ENCODE peak calls at places on chromosomes 13 and 19, in four cellular contexts. C, T, J and X are unnamed samples. For H3K4me1, the result is how much of the 10 kb centered on the place peaks cover.

GRCh38 chr13:98022210-98022609 is 68.7 kb downstream of the IPO5 start:
- DNase-seq in C (no peak), T (peak), J (no peak), X (no peak)

GRCh38 chr13:65597839-65598818 is 1632.0 kb downstream of the PCDH9 start:
- DNase-seq in C (no peak), T (peak), J (no peak), X (no peak)

GRCh38 chr13:18212873-18213272 is 968.8 kb downstream of the TUBA3C start:
- DNase-seq in C (no peak), T (peak), J (peak), X (peak)

GRCh38 chr13:42409061-42409460 is 137.1 kb downstream of the AKAP11 start:
- DNase-seq in C (no peak), T (no peak), J (no peak), X (no peak)

GRCh38 chr19:11306337-11306736 is 10.4 kb downstream of the TSPAN16 start:
- DNase-seq in C (no peak), T (no peak), J (no peak), X (peak)

GRCh38 chr13:113493315-113493951 is 2.9 kb upstream of the DCUN1D2 start:
- DNase-seq in C (no peak), T (peak), J (no peak), X (no peak)

GRCh38 chr19:1431759-1432506 is 6.3 kb upstream of the RPS15 start:
- DNase-seq in C (no peak), T (no peak), J (no peak), X (no peak)

GRCh38 chr19:55118401-55118991 is 1.1 kb upstream of the PPP1R12C start:
- DNase-seq in C (peak), T (peak), J (peak), X (peak)

GRCh38 chr19:1853295-1854031 is 5.2 kb upstream of the REXO1 start:
- DNase-seq in C (peak), T (peak), J (peak), X (peak)

GRCh38 chr13:34913040-34913439 is 29.0 kb upstream of the NBEA start:
- DNase-seq in C (no peak), T (peak), J (no peak), X (no peak)

GRCh38 chr13:20127563-20128458 is 33.0 kb downstream of the GJA3 start:
- DNase-seq in C (peak), T (peak), J (peak), X (peak)

GRCh38 chr19:3463959-3464796 is 16.1 kb downstream of the SMIM24 start:
- DNase-seq in C (no peak), T (no peak), J (no peak), X (no peak)

GRCh38 chr19:3287814-3288213 is 63.4 kb downstream of the CELF5 start:
- DNase-seq in C (no peak), T (no peak), J (no peak), X (no peak)

GRCh38 chr19:29379257-29379986 is 146.4 kb upstream of the VSTM2B start:
- DNase-seq in C (no peak), T (no peak), J (peak), X (no peak)

DNA sequence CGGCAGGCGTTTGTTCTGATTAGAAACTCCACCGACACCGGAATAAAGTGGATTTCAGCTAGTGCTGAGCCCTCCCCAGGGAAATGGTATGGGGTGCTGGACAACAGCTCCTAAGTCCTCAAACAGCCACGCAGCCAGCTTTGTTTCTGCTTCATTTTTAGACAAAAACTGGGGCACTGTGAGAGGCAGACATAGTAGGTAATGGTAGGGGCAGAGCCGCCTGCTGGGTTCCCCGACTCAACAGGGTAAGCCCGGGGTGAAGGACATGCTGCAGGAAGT is 39.7 kb downstream of the CARS2 start:
- DNase-seq in C (no peak), T (no peak), J (no peak), X (no peak)
- TF ChIP-seq CTCF in C (no peak), T (no peak), J (no peak), X (no peak)

DNA sequence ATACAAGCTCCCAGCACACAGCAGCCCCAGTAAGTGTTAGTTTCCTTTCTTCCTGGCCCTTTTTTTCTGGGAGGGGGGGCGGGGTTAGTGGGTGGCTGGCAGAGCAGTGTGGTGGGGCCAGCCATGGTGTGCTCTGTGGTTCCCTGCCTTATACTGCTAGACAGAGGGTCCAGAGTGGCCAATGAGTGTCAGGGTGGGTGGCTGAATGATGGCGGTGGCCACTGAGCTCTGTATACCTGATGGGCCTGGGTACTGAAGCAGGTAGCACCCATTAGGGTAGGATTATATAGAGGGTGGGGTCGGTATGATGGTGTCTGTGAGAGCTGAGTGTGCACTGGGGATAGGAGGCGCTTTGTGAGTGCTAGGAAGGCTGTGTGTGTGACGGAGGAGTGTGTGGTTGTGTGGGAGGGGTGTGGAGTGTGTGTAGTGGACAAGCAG is 13.8 kb downstream of the CIC start:
- DNase-seq in C (no peak), T (no peak), J (no peak), X (no peak)
- H3K4me1 ChIP-seq in C (half or more), T (under half), J (under half), X (half or more)

GRCh38 chr13:91133941-91134772 is 213.3 kb upstream of the MIR17HG start:
- DNase-seq in C (no peak), T (peak), J (peak), X (peak)
- TF ChIP-seq CTCF in C (peak), T (peak), J (peak), X (peak)

GRCh38 chr13:106532111-106532929 is 3.1 kb downstream of the EFNB2 start:
- DNase-seq in C (no peak), T (peak), J (no peak), X (no peak)
- H3K4me1 ChIP-seq in C (half or more), T (under half), J (under half), X (under half)

GRCh38 chr13:70310720-70311119 is 202.5 kb upstream of the KLHL1 start:
- DNase-seq in C (no peak), T (peak), J (no peak), X (no peak)
- TF ChIP-seq CTCF in C (peak), T (no peak), J (no peak), X (no peak)

DNA sequence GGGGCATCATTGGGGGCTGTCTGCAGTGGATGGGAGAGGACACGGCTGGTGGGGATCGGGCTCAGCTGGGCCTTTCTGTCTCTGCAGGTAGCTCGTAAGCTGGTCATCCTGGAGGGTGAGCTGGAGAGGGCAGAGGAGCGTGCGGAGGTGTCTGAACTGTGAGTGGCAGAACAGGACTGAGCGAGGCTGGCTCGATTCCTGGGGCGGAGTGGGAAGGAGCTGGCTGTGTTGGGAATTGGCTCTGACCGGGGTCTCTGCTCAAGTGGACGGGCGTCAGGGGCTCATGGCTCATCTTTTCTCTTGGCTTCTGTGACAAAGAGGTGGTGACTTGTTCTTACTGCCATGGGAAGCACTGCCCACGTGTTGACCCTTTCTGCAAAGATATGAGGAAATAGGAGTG is 11.6 kb downstream of the TPM4 start:
- DNase-seq in C (no peak), T (no peak), J (no peak), X (no peak)
- H3K4me1 ChIP-seq in C (under half), T (under half), J (under half), X (under half)

DNA sequence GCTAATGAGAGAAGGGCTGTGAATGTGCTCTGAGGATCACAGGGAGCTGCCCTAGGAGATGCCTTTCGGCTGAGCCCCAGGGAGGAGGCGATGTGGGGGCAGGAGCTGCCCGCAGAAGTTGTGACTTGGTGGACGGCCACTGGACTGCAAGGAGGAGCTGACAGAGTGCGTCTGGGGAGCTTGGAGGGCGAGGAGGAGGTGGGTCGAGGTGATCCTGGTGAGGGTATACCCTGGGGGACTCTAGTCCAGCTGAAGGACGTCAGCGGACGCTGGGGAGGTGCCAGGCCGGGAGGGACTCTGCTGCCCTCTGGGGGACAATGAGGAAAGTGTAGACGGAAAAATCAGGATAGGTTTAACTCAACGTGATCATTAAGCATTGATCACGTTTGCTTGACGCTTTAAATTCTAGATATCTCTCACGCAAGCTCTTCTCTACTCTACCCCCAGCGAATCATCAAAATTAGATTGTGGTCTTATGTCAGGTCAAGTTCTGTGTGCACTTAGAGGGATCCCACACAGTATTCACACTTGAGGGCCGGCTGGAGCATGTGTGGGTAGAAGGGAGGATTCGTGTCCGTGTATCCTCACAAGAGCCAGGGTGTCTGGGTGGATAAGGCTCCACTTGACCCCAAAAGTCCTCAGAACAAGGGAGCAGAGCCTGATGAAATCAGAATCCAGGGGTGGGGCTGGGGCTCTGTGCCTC is 3.3 kb upstream of the CEACAM7 start:
- DNase-seq in C (no peak), T (no peak), J (no peak), X (peak)
- TF ChIP-seq CTCF in C (peak), T (peak), J (peak), X (peak)

GRCh38 chr13:46631184-46631542 is 78.2 kb downstream of the LRCH1 start:
- DNase-seq in C (no peak), T (no peak), J (no peak), X (no peak)

GRCh38 chr13:46627462-46627861 is 74.5 kb downstream of the LRCH1 start:
- DNase-seq in C (no peak), T (no peak), J (no peak), X (no peak)

GRCh38 chr13:46629811-46630413 is 76.9 kb downstream of the LRCH1 start:
- DNase-seq in C (no peak), T (no peak), J (no peak), X (no peak)

GRCh38 chr13:46630419-46631183 is 77.6 kb downstream of the LRCH1 start:
- DNase-seq in C (no peak), T (no peak), J (no peak), X (no peak)

DNA sequence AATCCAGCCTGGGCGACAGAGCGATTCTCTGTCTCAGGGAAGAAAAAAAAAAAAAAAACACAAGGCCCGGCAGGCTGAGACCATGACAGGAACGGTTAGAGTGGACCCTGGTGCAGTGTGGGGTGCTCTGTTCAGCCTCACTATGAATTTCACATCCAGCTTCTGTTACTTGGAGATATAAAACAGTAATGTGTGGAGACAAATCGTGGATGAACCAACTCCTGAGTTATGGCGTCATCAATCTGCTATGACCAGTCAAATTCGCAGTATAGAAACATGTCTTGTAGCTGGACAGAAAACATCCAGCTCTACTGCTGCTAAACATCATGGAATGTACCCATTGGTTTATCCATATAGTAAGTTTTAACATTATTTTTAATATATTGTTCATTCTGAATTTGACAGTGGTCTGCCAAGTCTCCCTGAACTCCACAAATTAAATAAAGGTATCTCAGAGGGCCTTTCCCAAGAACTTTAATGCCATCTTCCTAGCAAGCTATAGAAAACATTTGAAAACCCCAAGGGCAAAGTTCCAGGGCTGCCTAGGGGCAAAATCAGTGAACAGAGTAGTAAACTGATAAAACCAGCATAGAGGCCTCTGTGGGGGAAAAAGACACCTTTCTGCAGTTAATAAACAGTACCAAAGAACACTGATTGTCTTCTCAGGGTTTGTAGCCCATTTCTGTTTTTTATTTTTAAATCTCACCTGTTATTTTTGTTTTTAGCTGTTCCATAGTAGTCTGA is 75.8 kb downstream of the LRCH1 start:
- DNase-seq in C (no peak), T (no peak), J (no peak), X (no peak)
- H3K4me1 ChIP-seq in C (half or more), T (under half), J (under half), X (under half)